ENCODE peak calls at places on chromosomes 16 and 17, in eight cellular contexts. Z is upper lobe of right lung, C is K562, L is GM20000, M is tibial nerve, U is HCT116, S is glutamatergic neuron, G is astrocyte. B is an unnamed sample.
A peak's percentile ranks its signal among the peaks of the same experiment; 100 is the strongest.

GRCh38 chr17:73030501-73030911 is 62.0 kb downstream of the SLC39A11 start:
- DNase-seq in L (no peak), C (no peak), M (no peak), U (no peak), Z (no peak), S (peak; percentile 32), G (no peak), B (peak; percentile 50)

GRCh38 chr17:33811006-33811760 is 443.9 kb upstream of the CCL2 start:
- DNase-seq in U (no peak), M (no peak), S (no peak), C (no peak), G (no peak), L (no peak), Z (no peak), B (no peak)

GRCh38 chr16:2190002-2190658 is 6.3 kb downstream of the CASKIN1 start:
- DNase-seq in G (no peak), Z (no peak), L (no peak), S (no peak), M (no peak), U (no peak), C (no peak), B (no peak)

GRCh38 chr16:23597003-23597756 is 1.1 kb upstream of the NDUFAB1 start:
- DNase-seq in M (no peak), U (peak; percentile 50), C (peak; percentile 90), Z (no peak), S (peak; percentile 57), L (peak; percentile 48), G (no peak), B (no peak)

GRCh38 chr17:27845264-27846041 is 45.1 kb upstream of the NOS2 start:
- DNase-seq in G (no peak), U (no peak), C (no peak), Z (no peak), S (no peak), M (no peak), L (no peak), B (no peak)

GRCh38 chr16:49630783-49631182 is 225.1 kb downstream of the ZNF423 start:
- DNase-seq in U (no peak), S (no peak), G (no peak), L (no peak), Z (no peak), C (no peak), M (no peak), B (no peak)

GRCh38 chr17:37220609-37220953 is 155.2 kb upstream of the C17orf78 start:
- DNase-seq in G (no peak), U (peak; percentile 2), C (peak; percentile 16), M (no peak), Z (no peak), L (peak; percentile 28), S (peak; percentile 55), B (no peak)

GRCh38 chr16:1870365-1871082 is 1.4 kb downstream of the MEIOB start:
- DNase-seq in Z (peak; percentile 67), U (peak; percentile 48), G (peak; percentile 79), S (no peak), L (no peak), M (no peak), C (peak; percentile 32), B (no peak)

GRCh38 chr16:58105619-58106018 is 23.6 kb downstream of the CFAP20 start:
- DNase-seq in S (no peak), M (no peak), Z (peak; percentile 9), U (no peak), L (no peak), G (no peak), C (no peak), B (no peak)

GRCh38 chr16:30092373-30093010 is 768 bp upstream of the TBX6 start:
- DNase-seq in M (peak; percentile 56), G (peak; percentile 45), Z (peak; percentile 92), U (peak; percentile 56), C (peak; percentile 92), L (peak; percentile 95), S (peak; percentile 86), B (no peak)

GRCh38 chr17:7706631-7707354 is 1.8 kb downstream of the EFNB3 start:
- DNase-seq in Z (no peak), L (no peak), S (no peak), G (no peak), C (no peak), U (no peak), M (no peak), B (no peak)

GRCh38 chr17:7709031-7709430 is 4.0 kb downstream of the EFNB3 start:
- DNase-seq in M (no peak), G (no peak), C (no peak), Z (peak; percentile 57), U (no peak), L (no peak), S (no peak), B (no peak)

GRCh38 chr17:7710341-7710740 is 5.3 kb downstream of the EFNB3 start:
- DNase-seq in L (no peak), C (no peak), U (no peak), M (no peak), S (no peak), Z (no peak), G (no peak), B (no peak)

GRCh38 chr17:7707446-7707845 is 2.4 kb downstream of the EFNB3 start:
- DNase-seq in C (no peak), M (no peak), S (no peak), Z (no peak), L (no peak), U (no peak), G (no peak), B (no peak)

GRCh38 chr17:7707858-7708750 is 3.1 kb downstream of the EFNB3 start:
- DNase-seq in U (no peak), G (no peak), L (no peak), Z (peak; percentile 57), C (no peak), S (no peak), M (no peak), B (no peak)
- TF ChIP-seq CTCF in U (no peak), G (no peak), L (no peak), Z (no peak), C (no peak), S (no peak), M (no peak), B (no peak)

GRCh38 chr16:53130193-53131049 is 75.6 kb downstream of the CHD9 start:
- DNase-seq in M (peak; percentile 88), S (peak; percentile 97), Z (peak; percentile 99), U (peak; percentile 78), L (peak; percentile 99), C (peak; percentile 96), G (peak; percentile 89), B (peak; percentile 91)
- TF ChIP-seq CTCF in M (peak; percentile 98), S (peak; percentile 47), Z (peak; percentile 57), U (peak; percentile 25), L (peak; percentile 80), C (peak; percentile 75), G (no peak), B (peak; percentile 41)

DNA sequence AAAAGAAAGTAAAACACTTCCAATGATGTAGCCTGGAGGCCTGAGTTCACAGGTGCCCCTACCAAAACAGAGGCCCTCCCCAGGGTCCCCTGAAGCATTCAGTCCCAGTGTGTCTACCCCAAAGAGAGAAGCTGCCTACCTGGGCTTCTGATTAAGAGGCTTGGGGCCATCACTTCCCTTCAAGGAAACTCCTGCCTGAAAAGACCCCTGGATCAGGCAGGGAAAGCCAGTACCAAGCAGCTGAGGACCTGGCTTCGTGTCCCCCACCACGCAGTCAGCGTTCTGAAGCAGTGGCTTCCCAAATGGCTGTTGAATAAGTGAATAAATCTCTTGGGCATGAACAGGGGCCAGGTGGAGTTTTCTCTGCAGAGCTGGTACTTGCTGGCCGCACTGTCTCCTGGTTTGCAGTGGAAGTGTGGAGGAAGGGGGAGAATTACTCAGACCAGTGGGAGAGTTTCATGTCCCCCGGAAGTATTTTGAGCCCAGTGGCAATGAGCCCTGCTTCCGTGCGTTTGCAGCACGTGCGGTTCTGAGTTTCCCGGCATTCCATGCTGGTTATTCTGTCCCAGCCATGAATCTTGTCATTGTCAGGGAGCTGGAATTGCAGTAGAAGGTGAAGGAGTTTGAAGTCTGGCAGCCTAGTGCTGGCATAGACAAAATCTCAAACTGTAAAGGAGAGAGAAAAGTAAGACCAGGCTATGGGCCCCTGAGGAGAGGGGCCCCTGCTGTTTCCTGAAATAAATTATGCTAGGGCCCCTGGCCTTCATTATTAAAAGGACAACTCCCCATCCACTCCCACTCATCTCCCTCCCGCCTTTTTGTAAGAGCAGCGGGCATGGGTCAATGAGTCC is 27.0 kb downstream of the RMI2 start:
- DNase-seq in L (no peak), U (no peak), S (no peak), Z (peak; percentile 46), G (no peak), M (no peak), C (no peak), B (no peak)
- TF ChIP-seq CTCF in L (no peak), U (no peak), S (no peak), Z (no peak), G (no peak), M (no peak), C (no peak), B (no peak)

GRCh38 chr16:13331918-13332317 is 430.5 kb downstream of the SHISA9 start:
- DNase-seq in M (no peak), G (no peak), Z (no peak), L (no peak), C (no peak), S (no peak), U (no peak), B (no peak)
- TF ChIP-seq CTCF in M (no peak), G (no peak), Z (no peak), L (no peak), C (no peak), S (peak; percentile 38), U (peak; percentile 22), B (no peak)

DNA sequence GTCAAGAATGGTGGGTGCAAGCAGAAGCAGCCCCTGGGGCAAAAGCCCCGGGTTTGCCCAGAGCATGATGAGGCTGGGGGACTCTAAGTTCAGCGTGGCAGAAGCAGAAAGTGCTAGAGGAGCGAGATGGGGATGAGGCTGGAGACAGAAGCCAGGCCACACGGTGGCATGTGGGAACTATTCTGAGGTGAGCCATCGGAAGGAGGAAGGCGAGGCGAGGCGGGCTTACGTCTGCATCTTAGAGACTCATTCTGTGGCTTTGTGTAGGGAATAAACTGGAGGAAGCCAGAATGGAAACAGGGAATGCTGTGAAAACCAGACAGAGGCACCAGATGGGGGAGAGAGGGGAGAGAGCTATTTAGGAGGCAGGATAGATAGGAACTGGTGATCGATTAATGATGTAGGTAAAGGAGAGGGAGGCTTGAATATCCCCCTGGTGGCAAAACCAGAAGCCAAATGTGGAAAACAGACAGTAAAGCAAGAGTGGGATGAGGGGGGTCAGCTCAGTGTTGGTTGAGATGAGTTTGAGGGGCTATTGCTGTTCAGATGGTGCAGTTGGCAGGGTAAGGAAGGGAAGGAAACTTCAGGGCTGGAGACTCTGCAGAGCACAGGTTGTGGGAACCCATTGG is 3.1 kb upstream of the TNFSF13 start:
- DNase-seq in G (no peak), S (no peak), C (no peak), M (no peak), Z (no peak), U (no peak), L (no peak), B (no peak)
- TF ChIP-seq CTCF in G (peak; percentile 8), S (no peak), C (peak; percentile 7), M (no peak), Z (no peak), U (no peak), L (no peak), B (peak; percentile 2)